ENCODE peak calls at places on chromosomes 7 and 10, in ten cellular contexts. U is GM23338, C is K562, Y is IMR-90, R is PC-9, K is dorsolateral prefrontal cortex, G is astrocyte, D is brain microvascular endothelial cell, Q is uterus, W is testis. Z is an unnamed sample.

GRCh38 chr7:463362-464176 is 56.1 kb downstream of the PDGFA start:
- DNase-seq in G (no peak), K (peak; percentile 24), R (no peak), W (no peak), U (no peak), Q (no peak), D (no peak), Y (no peak), C (no peak), Z (no peak)

GRCh38 chr7:97731736-97732370 is at the start of gene TAC1:
- DNase-seq in U (peak; percentile 74), Q (peak; percentile 13), K (no peak), R (no peak), W (peak; percentile 18), Y (no peak), D (no peak), C (no peak), G (peak; percentile 4), Z (peak; percentile 35)

GRCh38 chr7:47308808-47309207 is 273.1 kb downstream of the TNS3 start:
- DNase-seq in D (no peak), G (no peak), W (no peak), Q (no peak), R (no peak), C (no peak), Y (no peak), U (no peak), K (no peak), Z (no peak)

GRCh38 chr10:100307716-100308115 is 21.2 kb upstream of the BLOC1S2 start:
- DNase-seq in R (no peak), D (peak; percentile 52), U (no peak), Y (peak; percentile 70), W (no peak), K (no peak), G (peak; percentile 48), C (no peak), Q (no peak), Z (no peak)

GRCh38 chr10:68697106-68697505 is 23.9 kb upstream of the CCAR1 start:
- DNase-seq in C (no peak), R (no peak), K (no peak), Y (no peak), W (no peak), G (no peak), D (no peak), Q (no peak), U (no peak), Z (no peak)

GRCh38 chr7:82605247-82605864 is 161.8 kb upstream of the CACNA2D1 start:
- DNase-seq in G (no peak), Q (no peak), W (peak; percentile 58), U (peak; percentile 76), R (no peak), D (peak; percentile 40), C (peak; percentile 43), K (no peak), Y (peak; percentile 46), Z (peak; percentile 60)

GRCh38 chr10:3825244-3825643 is 40.2 kb upstream of the KLF6 start:
- DNase-seq in K (no peak), D (peak; percentile 75), G (peak; percentile 84), Q (no peak), C (no peak), R (peak; percentile 92), U (no peak), W (no peak), Y (peak; percentile 74), Z (peak; percentile 85)

GRCh38 chr7:100353685-100354330 is 4.1 kb upstream of the PILRB start:
- DNase-seq in C (no peak), D (no peak), R (no peak), Q (no peak), G (no peak), K (no peak), W (peak; percentile 12), U (no peak), Y (no peak), Z (no peak)

GRCh38 chr10:89299031-89299430 is 2.8 kb upstream of the IFIT2 start:
- DNase-seq in R (no peak), W (no peak), Q (no peak), U (no peak), G (no peak), Y (no peak), D (no peak), C (no peak), K (no peak), Z (no peak)

GRCh38 chr10:89302628-89303027 is 782 bp downstream of the IFIT2 start:
- DNase-seq in U (no peak), W (no peak), R (peak; percentile 72), G (no peak), K (no peak), Q (no peak), Y (no peak), C (no peak), D (no peak), Z (no peak)

GRCh38 chr10:89301721-89302445 is at the start of gene IFIT2:
- DNase-seq in K (no peak), R (peak; percentile 65), C (no peak), G (peak; percentile 70), Q (peak; percentile 41), D (peak; percentile 64), U (peak; percentile 8), Y (peak; percentile 80), W (peak; percentile 28), Z (peak; percentile 59)

GRCh38 chr10:89303161-89303560 is 1.3 kb downstream of the IFIT2 start:
- DNase-seq in R (no peak), D (no peak), W (no peak), K (no peak), G (no peak), C (no peak), U (no peak), Q (no peak), Y (no peak), Z (no peak)

GRCh38 chr10:89301231-89301630 is 615 bp upstream of the IFIT2 start:
- DNase-seq in C (no peak), K (no peak), W (peak; percentile 38), U (no peak), G (peak; percentile 30), D (no peak), Y (peak; percentile 43), R (no peak), Q (no peak), Z (no peak)
- H3K4me3 ChIP-seq in C (peak overlapping the region; percentile 18), K (peak overlapping the region; percentile 69), W (peak overlapping the region; percentile 49), U (no peak overlapping the region), G (peak overlapping the region; percentile 57), D (peak overlapping the region; percentile 56), Y (no peak overlapping the region), R (peak overlapping the region; percentile 59), Q (peak overlapping the region; percentile 42), Z (peak overlapping the region; percentile 1)

DNA sequence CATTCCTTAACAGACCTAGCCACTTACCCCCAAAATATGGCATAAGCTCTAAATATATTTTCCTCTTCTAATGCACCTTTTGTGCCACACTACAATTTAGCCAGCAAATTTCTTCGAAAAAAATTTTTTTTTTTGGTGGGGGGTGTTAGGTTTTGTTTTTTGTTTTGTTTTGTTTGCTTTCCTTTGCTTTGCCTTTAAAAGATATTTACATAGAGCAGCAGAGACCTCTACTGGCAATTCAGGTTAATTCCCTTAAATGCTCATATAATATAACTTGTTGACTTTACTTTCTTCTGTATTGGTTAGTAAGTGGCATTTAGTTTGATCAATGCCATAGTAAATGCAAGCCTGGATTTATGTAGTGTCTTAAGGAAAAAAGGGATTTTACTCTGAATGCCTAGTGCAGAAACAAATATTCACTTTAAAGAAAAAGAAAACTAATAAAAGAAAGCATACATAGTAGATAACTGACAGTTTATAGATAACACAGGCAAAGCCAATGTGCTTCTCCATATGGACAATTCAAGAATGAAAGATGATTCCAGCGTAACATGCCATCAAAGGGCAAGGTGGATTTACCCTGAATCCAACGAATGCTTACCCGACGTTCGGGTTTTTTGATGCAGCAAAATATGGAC is 1250.6 kb downstream of the GATA3 start:
- DNase-seq in C (no peak), G (no peak), R (peak; percentile 38), U (peak; percentile 51), W (no peak), Y (peak; percentile 19), K (no peak), Q (no peak), D (no peak), Z (peak; percentile 23)
- TF ChIP-seq CTCF in C (peak; percentile 52), G (peak; percentile 48), R (peak; percentile 66), U (peak; percentile 73), W (no peak), Y (peak; percentile 55), K (peak; percentile 38), Q (no peak), D (peak; percentile 35), Z (peak; percentile 72)

GRCh38 chr7:7251742-7252141 is 69.4 kb downstream of the C1GALT1 start:
- DNase-seq in Q (no peak), K (no peak), G (no peak), D (no peak), R (no peak), Y (no peak), U (no peak), W (no peak), C (no peak), Z (no peak)
- H3K27ac ChIP-seq in Q (no peak overlapping the region), K (no peak overlapping the region), G (no peak overlapping the region), D (no peak overlapping the region), R (no peak overlapping the region), Y (no peak overlapping the region), U (no peak overlapping the region), W (no peak overlapping the region), C (no peak overlapping the region), Z (no peak overlapping the region)

GRCh38 chr7:151366872-151367207 is 25.2 kb downstream of the NUB1 start:
- DNase-seq in K (no peak), U (no peak), G (peak; percentile 82), W (no peak), D (peak; percentile 60), R (no peak), C (no peak), Y (peak; percentile 91), Q (no peak), Z (no peak)

GRCh38 chr7:151368136-151368571 is 26.5 kb downstream of the NUB1 start:
- DNase-seq in U (peak; percentile 94), W (peak; percentile 91), G (peak; percentile 43), Y (peak; percentile 69), Q (peak; percentile 86), C (peak; percentile 92), K (peak; percentile 77), R (peak; percentile 57), D (peak; percentile 69), Z (peak; percentile 92)

GRCh38 chr7:151371266-151371665 is 29.7 kb downstream of the NUB1 start:
- DNase-seq in G (no peak), Q (no peak), C (peak; percentile 47), R (no peak), Y (no peak), D (no peak), K (no peak), U (no peak), W (no peak), Z (no peak)

GRCh38 chr7:151366141-151366871 is 24.7 kb downstream of the NUB1 start:
- DNase-seq in D (peak; percentile 47), C (no peak), Q (no peak), Y (peak; percentile 60), R (no peak), G (no peak), K (peak; percentile 23), W (no peak), U (no peak), Z (no peak)

GRCh38 chr7:151367304-151367703 is 25.7 kb downstream of the NUB1 start:
- DNase-seq in D (peak; percentile 16), C (no peak), G (peak; percentile 30), U (no peak), K (peak; percentile 24), R (no peak), W (no peak), Y (peak; percentile 78), Q (no peak), Z (no peak)
- H3K4me3 ChIP-seq in D (no peak overlapping the region), C (no peak overlapping the region), G (no peak overlapping the region), U (no peak overlapping the region), K (no peak overlapping the region), R (no peak overlapping the region), W (no peak overlapping the region), Y (no peak overlapping the region), Q (no peak overlapping the region), Z (no peak overlapping the region)